ENCODE peak calls at places on chromosome 6, in five cellular contexts. B, V, Q, I and E are unnamed samples.

GRCh38 chr6:5379647-5380242 is 118.4 kb downstream of the FARS2 start:
- DNase-seq in V (no peak), B (peak; percentile 40), Q (no peak), I (no peak), E (no peak)

GRCh38 chr6:111949546-111949945 is 76.3 kb upstream of the FYN start:
- DNase-seq in I (no peak), V (no peak), Q (no peak), B (no peak), E (no peak)

GRCh38 chr6:154223296-154223695 is 133.3 kb downstream of the IPCEF1 start:
- DNase-seq in B (no peak), I (no peak), Q (no peak), V (no peak), E (no peak)

GRCh38 chr6:53603381-53604121 is 58.6 kb upstream of the GCLC start:
- DNase-seq in B (no peak), I (no peak), Q (peak; percentile 63), V (no peak), E (no peak)

GRCh38 chr6:158356586-158357546 is 44.6 kb downstream of the TULP4 start:
- DNase-seq in B (no peak), I (no peak), V (no peak), Q (no peak), E (no peak)

GRCh38 chr6:136527831-136528230 is 22.4 kb downstream of the MAP7 start:
- DNase-seq in Q (no peak), I (no peak), V (no peak), B (no peak), E (no peak)

GRCh38 chr6:113936093-113936934 is 34.6 kb downstream of the HDAC2 start:
- DNase-seq in Q (peak; percentile 55), B (peak; percentile 57), V (no peak), I (no peak), E (peak; percentile 16)

GRCh38 chr6:16671302-16672289 is 89.7 kb downstream of the ATXN1 start:
- DNase-seq in B (no peak), I (no peak), V (no peak), Q (no peak), E (no peak)

GRCh38 chr6:53130891-53131290 is 17.8 kb downstream of the GCM1 start:
- DNase-seq in Q (no peak), I (no peak), V (no peak), B (no peak), E (no peak)

GRCh38 chr6:151485616-151486015 is 8.2 kb upstream of the CCDC170 start:
- DNase-seq in B (no peak), V (no peak), I (no peak), Q (peak; percentile 40), E (no peak)

GRCh38 chr6:80165143-80165542 is 58.7 kb downstream of the BCKDHB start:
- DNase-seq in Q (no peak), V (no peak), B (no peak), I (no peak), E (peak; percentile 49)

GRCh38 chr6:108800510-108800909 is 47.7 kb upstream of the ARMC2 start:
- DNase-seq in I (no peak), Q (peak; percentile 35), B (no peak), V (no peak), E (no peak)

GRCh38 chr6:73803562-73804221 is 107.7 kb downstream of the CD109 start:
- DNase-seq in V (no peak), B (peak; percentile 8), I (no peak), Q (peak; percentile 98), E (peak; percentile 90)

GRCh38 chr6:138517635-138518034 is 18.3 kb upstream of the NHSL1 start:
- DNase-seq in Q (peak; percentile 27), B (peak; percentile 28), I (peak; percentile 59), V (no peak), E (no peak)

GRCh38 chr6:14863896-14864850 is 381.7 kb upstream of the JARID2 start:
- DNase-seq in I (no peak), Q (no peak), B (no peak), V (no peak), E (no peak)

GRCh38 chr6:4008324-4009047 is 70.5 kb downstream of the FAM217A start:
- DNase-seq in B (peak; percentile 45), I (no peak), V (no peak), Q (peak; percentile 83), E (peak; percentile 66)

GRCh38 chr6:40477246-40478126 is 109.7 kb downstream of the LRFN2 start:
- DNase-seq in Q (no peak), I (no peak), B (peak; percentile 69), V (no peak), E (no peak)

GRCh38 chr6:111159628-111160027 is 72.3 kb downstream of the SLC16A10 start:
- DNase-seq in I (no peak), V (no peak), Q (no peak), B (no peak), E (no peak)

GRCh38 chr6:674406-674805 is 17.5 kb upstream of the HUS1B start:
- DNase-seq in V (no peak), B (no peak), Q (no peak), I (no peak), E (no peak)

GRCh38 chr6:13522639-13523038 is 35.2 kb upstream of the GFOD1 start:
- DNase-seq in V (no peak), B (no peak), Q (no peak), I (no peak), E (no peak)

GRCh38 chr6:13526718-13527668 is 39.6 kb upstream of the GFOD1 start:
- DNase-seq in Q (peak; percentile 15), V (peak; percentile 72), B (peak; percentile 95), I (peak; percentile 51), E (no peak)

GRCh38 chr6:13524801-13525508 is 37.6 kb upstream of the GFOD1 start:
- DNase-seq in Q (no peak), V (no peak), B (no peak), I (no peak), E (no peak)

GRCh38 chr6:13526339-13526717 is 38.9 kb upstream of the GFOD1 start:
- DNase-seq in V (no peak), B (no peak), I (no peak), Q (no peak), E (no peak)

GRCh38 chr6:13523826-13524622 is 36.6 kb upstream of the GFOD1 start:
- DNase-seq in V (no peak), B (no peak), Q (no peak), I (no peak), E (no peak)
- H3K4me3 ChIP-seq in V (no peak overlapping the region), B (no peak overlapping the region), Q (no peak overlapping the region), I (no peak overlapping the region), E (no peak overlapping the region)

DNA sequence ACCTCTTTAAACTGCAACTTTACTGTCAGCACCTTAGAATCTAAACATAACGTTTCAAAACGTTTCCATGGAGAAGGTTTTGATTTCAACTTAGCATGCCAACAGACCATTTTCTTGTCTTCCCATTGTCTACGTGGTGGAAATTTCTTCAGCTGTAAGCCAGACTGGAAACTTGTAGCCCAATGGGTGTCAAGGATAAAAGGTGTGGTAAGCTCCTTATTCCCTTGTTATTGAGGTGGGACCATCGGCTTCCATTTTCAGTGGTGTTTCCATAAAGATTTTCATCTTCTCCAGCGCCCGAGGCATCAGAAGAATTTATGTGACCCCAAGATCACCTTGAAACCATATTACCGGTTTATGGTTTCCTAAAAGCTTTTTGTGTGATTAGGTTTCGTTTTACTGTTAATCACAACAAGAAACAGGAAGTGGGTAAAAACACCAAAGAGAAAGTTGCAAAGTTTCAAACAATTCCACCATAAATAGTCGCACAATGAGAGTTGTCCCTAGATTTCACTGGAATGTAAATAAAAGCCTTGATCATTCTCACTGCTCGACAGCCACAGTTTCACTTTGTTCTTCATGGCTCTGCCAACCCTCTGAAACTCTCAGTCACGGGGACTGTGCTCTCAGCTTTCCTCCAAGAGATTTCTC is 62.9 kb upstream of the CD2AP start:
- DNase-seq in I (no peak), V (no peak), Q (peak; percentile 64), B (peak; percentile 69), E (no peak)
- H3K4me3 ChIP-seq in I (peak overlapping the region; percentile 54), V (no peak overlapping the region), Q (peak overlapping the region; percentile 15), B (peak overlapping the region; percentile 58), E (peak overlapping the region; percentile 37)

GRCh38 chr6:156851447-156851846 is 74.3 kb downstream of the ARID1B start:
- DNase-seq in Q (no peak), V (no peak), I (no peak), B (no peak), E (no peak)
- H3K4me3 ChIP-seq in Q (no peak overlapping the region), V (no peak overlapping the region), I (no peak overlapping the region), B (no peak overlapping the region), E (no peak overlapping the region)

DNA sequence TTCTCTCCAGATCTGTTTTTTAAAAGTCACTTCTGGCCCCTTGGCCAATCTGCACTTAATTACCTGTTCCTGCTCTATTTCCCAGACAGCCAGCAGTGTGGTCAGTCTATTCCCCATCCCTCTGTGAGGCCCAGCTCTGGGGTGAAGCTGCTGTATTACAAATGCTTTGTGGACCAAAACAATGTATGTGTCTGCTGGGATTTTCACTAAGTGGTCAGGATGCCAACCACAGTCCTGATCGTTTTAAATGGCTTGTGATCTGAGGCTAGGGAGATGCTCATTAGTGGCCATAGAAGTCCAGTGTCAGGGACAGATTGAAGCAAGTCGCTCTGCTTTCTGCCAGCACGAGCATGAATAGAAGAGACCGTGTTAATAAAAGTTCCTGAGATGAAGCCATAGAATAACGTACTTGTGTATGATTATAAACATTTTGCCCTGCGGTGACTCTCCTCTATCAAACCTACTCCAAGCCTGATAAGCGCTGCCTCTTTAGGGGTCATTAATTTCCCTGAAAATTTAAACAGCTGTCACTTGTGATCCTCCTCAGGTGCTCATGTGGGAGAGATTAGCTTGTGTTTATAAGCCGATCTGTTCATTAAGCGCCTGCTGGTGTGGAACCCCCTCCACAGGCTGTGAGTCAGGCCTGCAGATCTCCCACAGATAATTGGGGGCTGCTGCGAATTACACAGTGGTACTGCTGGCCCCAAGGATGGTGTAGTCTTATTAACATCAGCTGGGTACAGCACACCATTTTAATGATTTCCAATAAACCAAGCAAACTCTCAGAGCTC is 111.7 kb upstream of the CENPW start:
- DNase-seq in B (no peak), Q (no peak), V (no peak), I (no peak), E (no peak)
- H3K4me3 ChIP-seq in B (no peak overlapping the region), Q (no peak overlapping the region), V (no peak overlapping the region), I (no peak overlapping the region), E (no peak overlapping the region)

GRCh38 chr6:2221724-2222274 is 23.6 kb downstream of the GMDS start:
- DNase-seq in V (no peak), I (no peak), Q (no peak), B (no peak), E (no peak)
- H3K4me3 ChIP-seq in V (peak overlapping the region; percentile 9), I (peak overlapping the region; percentile 56), Q (peak overlapping the region; percentile 17), B (no peak overlapping the region), E (peak overlapping the region; percentile 1)